ENCODE peak calls at places on chromosomes 3 and 15, in four cellular contexts. One of them, this sample, is unnamed.

GRCh38 chr15:48929611-48930170 is 34.0 kb downstream of the SHC4 start:
- DNase-seq in H9: no peak
- DNase-seq in H1: no peak
- DNase-seq in IMR-90: peak
- DNase-seq in this sample: no peak

GRCh38 chr3:65168547-65168946 is 480.7 kb upstream of the ADAMTS9 start:
- DNase-seq in IMR-90: no peak
- DNase-seq in H1: no peak
- DNase-seq in H9: no peak
- DNase-seq in this sample: no peak

GRCh38 chr15:67918205-67918861 is 78.5 kb upstream of the RNU6-1 start:
- DNase-seq in IMR-90: no peak
- DNase-seq in H9: peak
- DNase-seq in H1: peak
- DNase-seq in this sample: no peak

GRCh38 chr15:78807359-78807758 is 3.9 kb downstream of the ADAMTS7 start:
- DNase-seq in IMR-90: no peak
- DNase-seq in H1: no peak
- DNase-seq in H9: no peak
- DNase-seq in this sample: no peak

GRCh38 chr3:1191061-1191460 is 98.2 kb downstream of the CNTN6 start:
- DNase-seq in IMR-90: no peak
- DNase-seq in H9: no peak
- DNase-seq in H1: no peak
- DNase-seq in this sample: no peak

GRCh38 chr3:184155644-184156521 is 706 bp downstream of the DVL3 start:
- DNase-seq in H1: peak
- DNase-seq in IMR-90: peak
- DNase-seq in H9: peak
- DNase-seq in this sample: peak

GRCh38 chr3:190336516-190337189 is 14.4 kb upstream of the CLDN1 start:
- DNase-seq in H1: no peak
- DNase-seq in H9: no peak
- DNase-seq in IMR-90: no peak
- DNase-seq in this sample: no peak

GRCh38 chr3:69326821-69327433 is 59.0 kb downstream of the FRMD4B start:
- DNase-seq in H9: no peak
- DNase-seq in H1: no peak
- DNase-seq in IMR-90: no peak
- DNase-seq in this sample: no peak

GRCh38 chr3:156681003-156681402 is 6.6 kb downstream of the TIPARP start:
- DNase-seq in IMR-90: peak
- DNase-seq in H1: no peak
- DNase-seq in H9: peak
- DNase-seq in this sample: peak

GRCh38 chr15:42053010-42053409 is 32.2 kb upstream of the PLA2G4E start:
- DNase-seq in H9: no peak
- DNase-seq in IMR-90: no peak
- DNase-seq in H1: peak
- DNase-seq in this sample: no peak

GRCh38 chr15:67931861-67932260 is 92.0 kb upstream of the RNU6-1 start:
- DNase-seq in IMR-90: no peak
- DNase-seq in H1: no peak
- DNase-seq in H9: no peak
- DNase-seq in this sample: no peak

GRCh38 chr3:43852066-43852465 is 161.3 kb downstream of the ABHD5 start:
- DNase-seq in IMR-90: peak
- DNase-seq in H9: no peak
- DNase-seq in H1: no peak
- DNase-seq in this sample: no peak

GRCh38 chr3:113454057-113454456 is 12.8 kb upstream of the CFAP44 start:
- DNase-seq in H1: no peak
- DNase-seq in IMR-90: no peak
- DNase-seq in H9: no peak
- DNase-seq in this sample: no peak

GRCh38 chr3:9837701-9838582 is 5.9 kb downstream of the RPUSD3 start:
- DNase-seq in H9: no peak
- DNase-seq in H1: no peak
- DNase-seq in IMR-90: no peak
- DNase-seq in this sample: no peak

GRCh38 chr3:21273256-21273999 is 477.6 kb downstream of the ZNF385D start:
- DNase-seq in IMR-90: peak
- DNase-seq in H9: no peak
- DNase-seq in H1: no peak
- DNase-seq in this sample: no peak

GRCh38 chr3:40645883-40646282 is 121.1 kb downstream of the ZNF621 start:
- DNase-seq in H9: no peak
- DNase-seq in H1: no peak
- DNase-seq in IMR-90: no peak
- DNase-seq in this sample: no peak

GRCh38 chr3:56357266-56357665 is 111.0 kb downstream of the ERC2 start:
- DNase-seq in H9: peak
- DNase-seq in IMR-90: no peak
- DNase-seq in H1: no peak
- DNase-seq in this sample: peak

GRCh38 chr15:48459571-48460461 is 128.6 kb downstream of the DUT start:
- DNase-seq in H9: no peak
- DNase-seq in IMR-90: peak
- DNase-seq in H1: no peak
- DNase-seq in this sample: no peak

GRCh38 chr3:80278056-80278455 is 510.3 kb upstream of the ROBO1 start:
- DNase-seq in H9: no peak
- DNase-seq in IMR-90: no peak
- DNase-seq in H1: no peak
- DNase-seq in this sample: no peak

GRCh38 chr15:101024111-101024695 is 105.0 kb downstream of the LRRK1 start:
- DNase-seq in H1: no peak
- DNase-seq in H9: peak
- DNase-seq in IMR-90: peak
- DNase-seq in this sample: no peak

GRCh38 chr3:194739498-194740284 is 54.0 kb downstream of the FAM43A start:
- DNase-seq in H1: no peak
- DNase-seq in H9: no peak
- DNase-seq in IMR-90: no peak
- DNase-seq in this sample: peak

GRCh38 chr15:70763950-70764730 is 782 bp upstream of the UACA start:
- DNase-seq in H9: no peak
- DNase-seq in IMR-90: no peak
- DNase-seq in H1: no peak
- DNase-seq in this sample: no peak

GRCh38 chr3:194121881-194122280 is 14.1 kb upstream of the HES1 start:
- DNase-seq in IMR-90: peak
- DNase-seq in H9: no peak
- DNase-seq in H1: no peak
- DNase-seq in this sample: no peak

GRCh38 chr15:82697735-82698407 is 11.8 kb downstream of the AP3B2 start:
- DNase-seq in H9: no peak
- DNase-seq in H1: no peak
- DNase-seq in IMR-90: no peak
- DNase-seq in this sample: no peak

GRCh38 chr15:60590935-60591490 is 112.1 kb upstream of the ICE2 start:
- DNase-seq in IMR-90: peak
- DNase-seq in H9: peak
- DNase-seq in H1: peak
- DNase-seq in this sample: peak

GRCh38 chr3:71355037-71355436 is 228.5 kb downstream of the FOXP1 start:
- DNase-seq in IMR-90: no peak
- DNase-seq in H9: no peak
- DNase-seq in H1: no peak
- DNase-seq in this sample: no peak

GRCh38 chr15:92393287-92393993 is at the start of gene ST8SIA2:
- DNase-seq in IMR-90: no peak
- DNase-seq in H9: peak
- DNase-seq in H1: peak
- DNase-seq in this sample: peak

GRCh38 chr3:51778554-51778953 is 483 bp downstream of the IQCF6 start:
- DNase-seq in H9: no peak
- DNase-seq in IMR-90: no peak
- DNase-seq in H1: no peak
- DNase-seq in this sample: no peak

GRCh38 chr3:157914882-157915281 is 191.3 kb downstream of the SHOX2 start:
- DNase-seq in IMR-90: no peak
- DNase-seq in H1: no peak
- DNase-seq in H9: no peak
- DNase-seq in this sample: peak

GRCh38 chr3:126157083-126157768 is 23.2 kb downstream of the ALDH1L1 start:
- DNase-seq in H9: no peak
- DNase-seq in IMR-90: no peak
- DNase-seq in H1: no peak
- DNase-seq in this sample: no peak

GRCh38 chr3:9569054-9569453 is 15.4 kb upstream of the LHFPL4 start:
- DNase-seq in H1: no peak
- DNase-seq in IMR-90: no peak
- DNase-seq in H9: no peak
- DNase-seq in this sample: no peak

GRCh38 chr3:27696906-27697305 is 25.2 kb downstream of the EOMES start:
- DNase-seq in H9: no peak
- DNase-seq in IMR-90: peak
- DNase-seq in H1: no peak
- DNase-seq in this sample: no peak

GRCh38 chr3:45670995-45671394 is 18.2 kb upstream of the SACM1L start:
- DNase-seq in IMR-90: no peak
- DNase-seq in H1: no peak
- DNase-seq in H9: no peak
- DNase-seq in this sample: no peak

GRCh38 chr15:78841891-78842290 is 30.6 kb upstream of the ADAMTS7 start:
- DNase-seq in IMR-90: no peak
- DNase-seq in H9: no peak
- DNase-seq in H1: no peak
- DNase-seq in this sample: no peak

GRCh38 chr3:136008732-136009456 is 43.4 kb downstream of the PPP2R3A start:
- DNase-seq in H9: no peak
- DNase-seq in H1: no peak
- DNase-seq in IMR-90: peak
- DNase-seq in this sample: peak

DNA sequence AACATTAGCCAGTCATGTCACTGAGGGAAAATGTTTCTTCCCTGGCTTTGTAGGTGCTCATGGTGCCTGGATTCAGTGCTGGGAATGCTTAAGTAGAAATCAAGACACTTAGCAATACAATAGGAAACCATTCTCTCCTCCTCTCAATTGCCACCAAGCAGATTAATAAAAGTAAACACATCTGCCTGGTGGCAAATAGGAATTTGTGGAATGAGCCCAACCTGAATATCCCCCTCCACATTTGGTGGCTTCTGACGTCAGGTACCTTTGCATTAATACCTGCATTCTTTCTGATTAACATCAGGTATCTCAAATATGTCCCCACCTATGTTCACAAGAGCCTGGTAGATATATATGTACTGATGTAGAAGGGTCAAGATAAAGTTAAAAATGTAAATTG is 42.7 kb downstream of the PPP2R3A start:
- DNase-seq in IMR-90: no peak
- DNase-seq in H9: no peak
- DNase-seq in H1: no peak
- DNase-seq in this sample: peak
- H4K5ac ChIP-seq in IMR-90: no peak
- H4K5ac ChIP-seq in H9: no peak
- H4K5ac ChIP-seq in H1: no peak
- H4K5ac ChIP-seq in this sample: no peak

GRCh38 chr15:58546635-58547627 is 115.1 kb downstream of the LIPC start:
- DNase-seq in H1: no peak
- DNase-seq in IMR-90: peak
- DNase-seq in H9: no peak
- DNase-seq in this sample: peak
- H3K56ac ChIP-seq in H1: no peak
- H3K56ac ChIP-seq in IMR-90: peak
- H3K56ac ChIP-seq in H9: no peak
- H3K56ac ChIP-seq in this sample: no peak

DNA sequence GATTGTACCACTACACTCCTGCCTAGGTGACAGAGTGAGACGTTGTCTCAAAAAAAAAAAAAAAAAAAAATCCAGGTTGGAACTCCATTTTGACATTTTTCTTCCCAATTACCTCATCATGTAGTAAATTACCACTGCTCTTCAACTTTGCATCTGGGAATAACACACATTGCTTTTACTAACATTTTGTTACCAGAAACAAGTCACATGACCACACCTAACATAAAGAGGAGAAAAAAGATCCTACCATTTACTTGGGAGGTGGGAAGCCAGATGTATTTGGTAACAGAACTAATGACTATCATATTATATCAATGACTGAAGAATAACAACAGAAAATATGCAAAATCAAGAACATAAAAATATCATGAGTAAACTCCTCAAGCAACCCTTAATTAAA is 49.6 kb downstream of the ULK4 start:
- DNase-seq in H9: no peak
- DNase-seq in H1: no peak
- DNase-seq in IMR-90: no peak
- DNase-seq in this sample: no peak
- H4K5ac ChIP-seq in H9: no peak
- H4K5ac ChIP-seq in H1: no peak
- H4K5ac ChIP-seq in IMR-90: no peak
- H4K5ac ChIP-seq in this sample: no peak

GRCh38 chr15:98873441-98874218 is 134.0 kb downstream of the PGPEP1L start:
- DNase-seq in H9: no peak
- DNase-seq in H1: no peak
- DNase-seq in IMR-90: peak
- DNase-seq in this sample: peak

GRCh38 chr15:98874773-98875172 is 132.8 kb downstream of the PGPEP1L start:
- DNase-seq in H1: no peak
- DNase-seq in IMR-90: no peak
- DNase-seq in H9: no peak
- DNase-seq in this sample: peak

GRCh38 chr15:98876461-98877369 is 130.9 kb downstream of the PGPEP1L start:
- DNase-seq in H1: no peak
- DNase-seq in H9: no peak
- DNase-seq in IMR-90: peak
- DNase-seq in this sample: peak

GRCh38 chr15:98874359-98874758 is 133.2 kb downstream of the PGPEP1L start:
- DNase-seq in IMR-90: no peak
- DNase-seq in H9: no peak
- DNase-seq in H1: no peak
- DNase-seq in this sample: no peak

DNA sequence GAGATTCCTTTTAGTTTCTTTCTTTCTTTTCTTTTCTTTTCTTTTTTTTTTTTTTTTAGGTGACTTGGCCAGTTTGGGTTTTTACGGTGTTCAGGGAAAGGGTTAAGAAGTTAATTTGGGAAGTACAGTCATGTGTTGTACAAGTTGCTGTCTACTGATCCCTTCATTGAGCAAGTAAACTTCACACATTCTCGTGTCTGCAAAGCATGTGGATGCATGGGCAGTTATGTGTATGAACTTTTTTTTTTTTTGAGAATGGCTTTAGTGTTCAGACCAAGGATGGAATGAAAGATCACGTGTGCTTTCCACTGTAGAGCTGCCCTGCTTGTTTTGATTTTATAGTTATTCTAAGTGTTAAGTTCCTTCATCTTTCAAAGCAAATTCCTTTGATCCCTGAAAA is 132.3 kb downstream of the PGPEP1L start:
- DNase-seq in H9: no peak
- DNase-seq in H1: no peak
- DNase-seq in IMR-90: peak
- DNase-seq in this sample: no peak
- H3K56ac ChIP-seq in H9: no peak
- H3K56ac ChIP-seq in H1: no peak
- H3K56ac ChIP-seq in IMR-90: peak
- H3K56ac ChIP-seq in this sample: no peak

This sample was measured in mesendoderm.